ENCODE peak calls at places on chromosome 15, in four cellular contexts. W, K, X and U are unnamed samples.
A peak's percentile ranks its signal among the peaks of the same experiment; 100 is the strongest.

GRCh38 chr15:50049871-50050270 is 69.2 kb downstream of the ATP8B4 start:
- DNase-seq in X (peak; percentile 30), K (no peak), W (peak; percentile 28), U (peak; percentile 62)

GRCh38 chr15:38012894-38013293 is 78.5 kb downstream of the TMCO5A start:
- DNase-seq in X (no peak), W (no peak), K (no peak), U (no peak)

GRCh38 chr15:43872416-43873020 is 45.7 kb downstream of the WDR76 start:
- DNase-seq in W (peak; percentile 90), X (peak; percentile 90), K (peak; percentile 32), U (peak; percentile 73)

GRCh38 chr15:67472957-67473356 is 48.0 kb upstream of the C15orf61 start:
- DNase-seq in W (peak; percentile 40), X (no peak), K (no peak), U (peak; percentile 19)

GRCh38 chr15:77036537-77037474 is 34.1 kb downstream of the TSPAN3 start:
- DNase-seq in W (no peak), K (peak; percentile 13), X (no peak), U (no peak)

GRCh38 chr15:72722071-72722696 is 36.2 kb downstream of the BBS4 start:
- DNase-seq in W (peak; percentile 86), X (peak; percentile 87), K (peak; percentile 49), U (peak; percentile 64)

GRCh38 chr15:25554640-25555039 is 115.8 kb upstream of the UBE3A start:
- DNase-seq in W (no peak), X (no peak), K (no peak), U (no peak)

GRCh38 chr15:86333819-86334218 is 254.1 kb downstream of the AGBL1 start:
- DNase-seq in W (peak; percentile 23), X (no peak), K (no peak), U (no peak)

GRCh38 chr15:95365615-95366107 is 964.8 kb upstream of the NR2F2 start:
- DNase-seq in X (peak; percentile 97), K (no peak), W (peak; percentile 17), U (no peak)

GRCh38 chr15:96343529-96344072 is 13.1 kb downstream of the NR2F2 start:
- DNase-seq in W (no peak), X (no peak), K (no peak), U (no peak)

GRCh38 chr15:83404143-83404542 is 43.0 kb upstream of the SH3GL3 start:
- DNase-seq in W (no peak), K (no peak), X (no peak), U (no peak)

GRCh38 chr15:27514526-27514925 is 543.5 kb downstream of the GABRG3 start:
- DNase-seq in X (no peak), K (no peak), W (peak; percentile 1), U (no peak)

GRCh38 chr15:38894260-38894948 is 329.8 kb upstream of the RASGRP1 start:
- DNase-seq in W (peak; percentile 89), K (no peak), X (peak; percentile 94), U (peak; percentile 95)

GRCh38 chr15:65887565-65887964 is 18.3 kb downstream of the RAB11A start:
- DNase-seq in W (no peak), X (no peak), K (no peak), U (no peak)

GRCh38 chr15:73052679-73053397 is 575 bp downstream of the NEO1 start:
- DNase-seq in W (peak; percentile 43), K (peak; percentile 61), X (peak; percentile 29), U (no peak)

GRCh38 chr15:28878209-28878608 is 7.6 kb upstream of the APBA2 start:
- DNase-seq in W (no peak), X (no peak), K (no peak), U (no peak)

GRCh38 chr15:95928822-95929221 is 401.7 kb upstream of the NR2F2 start:
- DNase-seq in W (no peak), K (no peak), X (no peak), U (no peak)

GRCh38 chr15:48527517-48527916 is 118.0 kb downstream of the FBN1 start:
- DNase-seq in W (no peak), K (no peak), X (no peak), U (no peak)

GRCh38 chr15:39498642-39499041 is 82.2 kb upstream of the THBS1 start:
- DNase-seq in W (no peak), X (no peak), K (no peak), U (no peak)

GRCh38 chr15:90650117-90650955 is 66.8 kb upstream of the BLM start:
- DNase-seq in X (peak; percentile 74), K (no peak), W (peak; percentile 49), U (peak; percentile 15)

GRCh38 chr15:81529444-81529950 is 155.5 kb upstream of the TMC3 start:
- DNase-seq in X (no peak), K (no peak), W (peak; percentile 25), U (no peak)

GRCh38 chr15:86362556-86362955 is 282.9 kb downstream of the AGBL1 start:
- DNase-seq in X (no peak), K (no peak), W (peak; percentile 10), U (no peak)

GRCh38 chr15:76056931-76057330 is 2.9 kb upstream of the TMEM266 start:
- DNase-seq in W (no peak), K (peak; percentile 51), X (no peak), U (no peak)

GRCh38 chr15:64772964-64773363 is 2.4 kb downstream of the RBPMS2 start:
- DNase-seq in K (no peak), W (no peak), X (no peak), U (no peak)

GRCh38 chr15:65870889-65871533 is 1.7 kb downstream of the RAB11A start:
- DNase-seq in X (peak; percentile 83), W (peak; percentile 62), K (peak; percentile 59), U (peak; percentile 69)

GRCh38 chr15:64739216-64739976 is 36.0 kb downstream of the RBPMS2 start:
- DNase-seq in K (no peak), W (peak; percentile 15), X (no peak), U (no peak)

GRCh38 chr15:101490408-101490891 is 943 bp upstream of the PCSK6 start:
- DNase-seq in K (no peak), X (no peak), W (no peak), U (no peak)

GRCh38 chr15:101488300-101489164 is 975 bp downstream of the PCSK6 start:
- DNase-seq in W (no peak), K (no peak), X (no peak), U (no peak)

GRCh38 chr15:101489236-101489632 is 273 bp downstream of the PCSK6 start:
- DNase-seq in X (peak; percentile 14), K (peak; percentile 64), W (peak; percentile 26), U (no peak)

GRCh38 chr15:101489633-101490407 is at the start of gene PCSK6:
- DNase-seq in W (peak; percentile 41), K (no peak), X (no peak), U (no peak)

GRCh38 chr15:101487060-101487459 is 2.4 kb downstream of the PCSK6 start:
- DNase-seq in K (no peak), X (no peak), W (no peak), U (no peak)
- TF ChIP-seq CTCF in K (no peak), X (no peak), W (no peak), U (no peak)

GRCh38 chr15:93037341-93038063 is 51.5 kb downstream of the RGMA start:
- DNase-seq in K (no peak), W (peak; percentile 74), X (peak; percentile 39), U (no peak)
- TF ChIP-seq CTCF in K (no peak), W (peak; percentile 29), X (peak; percentile 24), U (no peak)

GRCh38 chr15:51830279-51830806 is 890 bp downstream of the TMOD3 start:
- DNase-seq in X (peak; percentile 46), W (peak; percentile 55), K (peak; percentile 24), U (peak; percentile 17)

GRCh38 chr15:51833782-51834181 is 4.3 kb downstream of the TMOD3 start:
- DNase-seq in K (no peak), W (no peak), X (no peak), U (no peak)

GRCh38 chr15:51828621-51829359 is 663 bp upstream of the TMOD3 start:
- DNase-seq in X (no peak), K (peak; percentile 12), W (no peak), U (peak; percentile 29)

GRCh38 chr15:51825701-51826100 is 3.8 kb upstream of the TMOD3 start:
- DNase-seq in X (no peak), K (no peak), W (no peak), U (no peak)

DNA sequence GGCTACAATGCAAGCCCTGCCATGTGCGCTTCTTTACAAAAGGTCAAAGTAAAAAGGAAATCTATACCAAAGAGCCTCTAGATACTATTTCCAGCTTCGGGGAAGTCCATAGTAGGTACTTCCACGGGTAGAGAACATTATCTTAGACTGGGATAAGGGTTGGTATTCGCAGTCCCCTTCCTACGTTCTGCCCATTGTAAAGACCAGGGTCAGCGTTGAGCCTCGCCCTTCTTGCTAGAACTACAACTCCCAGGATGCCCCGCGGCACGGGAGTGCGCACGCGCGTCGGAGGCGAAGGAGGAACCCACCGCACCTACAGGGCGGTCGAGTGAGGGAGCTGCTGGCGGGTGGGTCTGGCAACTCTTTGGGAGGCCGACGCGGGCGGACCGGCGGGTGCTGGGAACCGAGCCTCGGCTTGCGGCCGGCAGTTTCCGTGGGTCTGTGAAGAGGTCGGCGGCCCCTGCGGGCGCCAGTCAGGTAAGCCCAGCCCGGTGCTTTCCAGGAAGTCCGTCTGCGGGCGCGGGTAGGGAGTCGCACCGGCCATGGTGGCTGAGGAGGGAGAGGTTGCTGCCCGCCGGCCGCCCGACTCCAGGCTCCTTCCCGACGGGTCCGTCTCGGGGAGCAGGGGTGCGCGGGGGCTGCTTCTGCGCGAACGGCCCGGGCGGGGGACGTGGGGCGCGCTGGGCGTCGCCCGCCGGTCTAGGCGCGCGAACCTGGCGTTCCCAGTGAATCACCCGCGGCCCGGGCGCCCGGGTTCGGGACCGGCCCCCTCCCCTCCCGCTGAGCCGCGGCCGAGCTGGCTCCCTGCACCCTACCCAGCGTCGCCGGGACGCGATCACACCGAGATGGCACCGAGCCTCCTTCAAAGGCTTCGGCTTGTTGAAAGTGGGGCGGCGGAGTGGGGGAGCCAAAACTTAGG is at the start of gene TMOD3:
- DNase-seq in W (peak; percentile 95), X (peak; percentile 91), K (peak; percentile 96), U (peak; percentile 84)
- TF ChIP-seq CTCF in W (peak; percentile 4), X (no peak), K (no peak), U (no peak)

DNA sequence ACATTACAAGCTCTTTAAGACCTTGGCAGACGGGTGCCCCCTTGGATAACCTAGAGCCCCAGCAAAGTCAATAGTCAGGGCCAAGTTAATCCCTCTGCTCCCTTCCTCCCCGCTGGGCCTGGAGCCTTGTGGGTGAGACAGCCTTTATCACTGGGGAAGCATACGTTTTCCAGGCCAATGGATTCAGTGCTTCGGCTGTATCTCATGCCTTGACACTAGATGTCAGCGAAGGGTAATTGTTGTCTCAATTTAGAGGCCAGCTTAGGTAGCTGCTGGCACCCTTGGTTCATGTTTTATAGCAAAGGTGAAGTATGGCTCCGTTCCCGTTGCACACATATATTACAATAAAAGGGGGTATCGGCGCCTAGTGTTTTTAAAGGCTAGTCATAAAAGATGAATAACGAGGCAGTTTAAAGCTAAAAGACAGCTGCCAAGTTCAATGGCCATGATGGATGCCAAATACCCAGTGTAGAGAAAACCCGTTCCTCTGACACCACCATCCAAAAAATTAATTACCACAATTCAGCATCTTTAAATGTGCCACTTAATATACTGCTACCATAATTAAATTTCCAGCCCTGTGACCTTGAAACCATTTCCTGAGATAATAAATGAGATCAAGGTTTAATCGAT is 52.3 kb upstream of the BNIP2 start:
- DNase-seq in K (no peak), W (peak; percentile 60), X (peak; percentile 17), U (no peak)
- TF ChIP-seq CTCF in K (no peak), W (peak; percentile 3), X (no peak), U (peak; percentile 19)

GRCh38 chr15:36498401-36498800 is 81.0 kb upstream of the CDIN1 start:
- DNase-seq in W (no peak), X (peak; percentile 28), K (no peak), U (no peak)
- TF ChIP-seq CTCF in W (no peak), X (no peak), K (no peak), U (no peak)